ENCODE peak calls at places on chromosomes 13 and 19, in ten cellular contexts. T is fibroblast of mammary gland, M is GM12865, P is transverse colon, A is fibroblast of lung, J is pancreas, W is H1, X is OCI-LY7, O is fibroblast of the aortic adventitia, D is mammary epithelial cell. K is an unnamed sample.

GRCh38 chr19:7515471-7516226 is at the start of gene ZNF358:
- DNase-seq in T (peak; percentile 51), M (peak; percentile 54), P (peak; percentile 86), A (peak; percentile 67), J (peak; percentile 55), W (peak; percentile 88), X (no peak), O (peak; percentile 61), D (no peak), K (no peak)

GRCh38 chr13:111861766-111862366 is 205.1 kb upstream of the SOX1 start:
- DNase-seq in T (no peak), M (no peak), P (no peak), A (no peak), J (no peak), W (peak; percentile 35), X (no peak), O (no peak), D (no peak), K (no peak)

GRCh38 chr13:102710261-102710679 is 15.4 kb upstream of the METTL21C start:
- DNase-seq in T (peak; percentile 70), M (no peak), P (no peak), A (peak; percentile 51), J (no peak), W (no peak), X (no peak), O (peak; percentile 53), D (no peak), K (no peak)

GRCh38 chr19:33349319-33350289 is 23.9 kb upstream of the CEBPG start:
- DNase-seq in T (no peak), M (no peak), P (no peak), A (no peak), J (no peak), W (no peak), X (no peak), O (no peak), D (peak; percentile 44), K (no peak)

GRCh38 chr13:46035066-46035465 is 17.5 kb downstream of the ZC3H13 start:
- DNase-seq in T (no peak), M (no peak), P (no peak), A (no peak), J (no peak), W (no peak), X (no peak), O (no peak), D (no peak), K (no peak)

GRCh38 chr13:69935043-69935442 is 172.6 kb upstream of the ATXN8OS start:
- DNase-seq in T (no peak), M (peak; percentile 46), P (no peak), A (no peak), J (no peak), W (no peak), X (peak; percentile 1), O (no peak), D (peak; percentile 1), K (peak; percentile 68)

GRCh38 chr13:36432106-36432544 is at the start of gene CCNA1:
- DNase-seq in T (peak; percentile 42), M (peak; percentile 37), P (no peak), A (peak; percentile 40), J (no peak), W (peak; percentile 91), X (no peak), O (no peak), D (peak; percentile 47), K (no peak)

GRCh38 chr13:99484405-99484981 is 16.8 kb upstream of the TM9SF2 start:
- DNase-seq in T (peak; percentile 82), M (no peak), P (no peak), A (peak; percentile 44), J (no peak), W (no peak), X (no peak), O (peak; percentile 70), D (peak; percentile 93), K (peak; percentile 60)

GRCh38 chr19:46218160-46218559 is 11.4 kb upstream of the IGFL1 start:
- DNase-seq in T (peak; percentile 37), M (peak; percentile 37), P (no peak), A (peak; percentile 39), J (no peak), W (peak; percentile 89), X (peak; percentile 14), O (peak; percentile 32), D (peak; percentile 59), K (peak; percentile 49)

GRCh38 chr19:16078759-16079707 is 2.7 kb downstream of the TPM4 start:
- DNase-seq in T (peak; percentile 98), M (peak; percentile 95), P (peak; percentile 77), A (peak; percentile 98), J (no peak), W (no peak), X (peak; percentile 92), O (peak; percentile 99), D (peak; percentile 94), K (peak; percentile 98)

GRCh38 chr13:97724450-97724849 is 229.0 kb upstream of the IPO5 start:
- DNase-seq in T (no peak), M (no peak), P (no peak), A (no peak), J (no peak), W (no peak), X (no peak), O (no peak), D (no peak), K (no peak)

GRCh38 chr13:108700421-108701170 is 71.2 kb downstream of the MYO16 start:
- DNase-seq in T (peak; percentile 57), M (no peak), P (no peak), A (peak; percentile 75), J (no peak), W (no peak), X (no peak), O (peak; percentile 7), D (peak; percentile 32), K (peak; percentile 60)

GRCh38 chr19:23203841-23204344 is 46.3 kb downstream of the ZNF724 start:
- DNase-seq in T (peak; percentile 1), M (no peak), P (no peak), A (peak; percentile 2), J (no peak), W (no peak), X (no peak), O (no peak), D (no peak), K (no peak)

GRCh38 chr13:35349673-35350278 is 126.7 kb downstream of the MAB21L1 start:
- DNase-seq in T (peak; percentile 39), M (peak; percentile 58), P (no peak), A (peak; percentile 19), J (no peak), W (no peak), X (no peak), O (peak; percentile 1), D (peak; percentile 9), K (no peak)

GRCh38 chr13:40984670-40985366 is 34.3 kb downstream of the ELF1 start:
- DNase-seq in T (peak; percentile 18), M (peak; percentile 83), P (no peak), A (no peak), J (no peak), W (no peak), X (peak; percentile 71), O (peak; percentile 54), D (peak; percentile 23), K (no peak)
- H3K4me3 ChIP-seq in T (peak overlapping the region; percentile 11), M (peak overlapping the region; percentile 72), P (peak overlapping the region; percentile 2), A (peak overlapping the region; percentile 19), J (peak overlapping the region; percentile 21), W (no peak overlapping the region), X (peak overlapping the region; percentile 85), O (peak overlapping the region; percentile 43), D (peak overlapping the region; percentile 30), K (peak overlapping the region; percentile 40)

DNA sequence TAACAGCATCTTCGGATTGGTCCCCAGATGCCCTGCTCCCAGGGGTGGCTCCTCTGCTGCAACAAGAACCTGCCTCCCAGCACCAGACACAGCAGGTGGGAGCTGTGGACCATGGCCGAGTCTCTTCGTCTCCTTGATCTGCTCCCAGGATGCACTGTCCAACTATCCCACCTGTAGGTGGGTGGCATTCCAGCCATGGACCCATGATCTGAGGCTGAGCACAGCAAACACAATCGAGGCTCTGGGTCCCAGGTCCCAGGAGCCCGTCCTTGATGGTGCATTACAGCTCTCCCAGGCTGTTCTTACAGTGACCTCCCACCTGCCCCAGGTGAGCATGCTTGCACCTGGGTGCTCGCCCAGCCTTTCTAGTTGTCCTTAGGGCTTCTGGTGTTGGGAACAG is 1.6 kb downstream of the ZNF837 start:
- DNase-seq in T (no peak), M (no peak), P (no peak), A (no peak), J (no peak), W (no peak), X (no peak), O (no peak), D (no peak), K (no peak)
- H3K4me3 ChIP-seq in T (no peak overlapping the region), M (no peak overlapping the region), P (no peak overlapping the region), A (no peak overlapping the region), J (no peak overlapping the region), W (no peak overlapping the region), X (peak overlapping the region; percentile 71), O (no peak overlapping the region), D (no peak overlapping the region), K (no peak overlapping the region)

GRCh38 chr19:53008061-53008778 is 5.5 kb upstream of the ERVV-1 start:
- DNase-seq in T (no peak), M (no peak), P (no peak), A (no peak), J (no peak), W (no peak), X (no peak), O (no peak), D (no peak), K (no peak)
- H3K4me3 ChIP-seq in T (no peak overlapping the region), M (no peak overlapping the region), P (no peak overlapping the region), A (no peak overlapping the region), J (no peak overlapping the region), W (no peak overlapping the region), X (no peak overlapping the region), O (no peak overlapping the region), D (no peak overlapping the region), K (no peak overlapping the region)

GRCh38 chr19:6210091-6210490 is 69.7 kb downstream of the MLLT1 start:
- DNase-seq in T (no peak), M (no peak), P (no peak), A (no peak), J (no peak), W (no peak), X (no peak), O (no peak), D (no peak), K (no peak)

GRCh38 chr19:6211632-6212402 is 68.0 kb downstream of the MLLT1 start:
- DNase-seq in T (no peak), M (no peak), P (no peak), A (no peak), J (no peak), W (no peak), X (no peak), O (no peak), D (no peak), K (no peak)

GRCh38 chr19:6210721-6211600 is 68.8 kb downstream of the MLLT1 start:
- DNase-seq in T (no peak), M (no peak), P (no peak), A (no peak), J (no peak), W (no peak), X (no peak), O (no peak), D (no peak), K (no peak)

GRCh38 chr19:6209680-6210079 is 70.1 kb downstream of the MLLT1 start:
- DNase-seq in T (no peak), M (no peak), P (no peak), A (no peak), J (no peak), W (no peak), X (no peak), O (no peak), D (no peak), K (no peak)

DNA sequence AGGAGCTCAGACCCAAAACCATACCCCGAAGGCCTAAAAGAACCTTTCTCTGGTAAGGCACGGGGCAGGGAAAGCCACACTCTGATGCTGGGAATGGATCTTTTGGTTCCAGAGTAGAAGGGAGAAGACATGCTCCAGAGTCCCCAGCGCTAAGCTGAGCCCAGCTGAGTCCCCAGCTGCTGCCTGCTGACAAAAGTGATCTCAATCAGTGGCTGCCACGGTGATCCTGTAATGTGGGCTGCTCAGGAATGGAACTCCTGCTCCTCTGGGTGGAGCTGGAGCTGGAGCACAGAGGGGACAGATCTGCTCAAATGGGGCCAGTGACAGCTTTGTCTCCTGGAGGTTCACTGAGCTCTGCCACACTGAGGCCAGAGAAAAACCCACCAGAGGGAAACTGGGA is 70.5 kb downstream of the MLLT1 start:
- DNase-seq in T (no peak), M (no peak), P (no peak), A (no peak), J (no peak), W (no peak), X (no peak), O (no peak), D (no peak), K (no peak)
- H3K4me3 ChIP-seq in T (no peak overlapping the region), M (no peak overlapping the region), P (no peak overlapping the region), A (no peak overlapping the region), J (no peak overlapping the region), W (no peak overlapping the region), X (no peak overlapping the region), O (no peak overlapping the region), D (no peak overlapping the region), K (no peak overlapping the region)

K was measured in Jurkat, Clone E6-1.